ENCODE peak calls at places on chromosome 12, in four cellular contexts. One of them, this sample, is unnamed.
A peak's percentile ranks its signal among the peaks of the same experiment; 100 is the strongest.

GRCh38 chr12:121209629-121210572 is at the start of gene P2RX4:
- DNase-seq in stomach: peak; percentile 88
- DNase-seq in fibroblast of lung: peak; percentile 77
- DNase-seq in tibial artery: peak; percentile 80
- DNase-seq in this sample: peak; percentile 70

GRCh38 chr12:131917139-131917710 is 11.9 kb upstream of the PUS1 start:
- DNase-seq in stomach: no peak
- DNase-seq in fibroblast of lung: no peak
- DNase-seq in tibial artery: no peak
- DNase-seq in this sample: no peak

GRCh38 chr12:132236930-132237771 is 92.2 kb downstream of the GALNT9 start:
- DNase-seq in fibroblast of lung: no peak
- DNase-seq in stomach: no peak
- DNase-seq in tibial artery: no peak
- DNase-seq in this sample: no peak

GRCh38 chr12:47080725-47081502 is 1.2 kb upstream of the AMIGO2 start:
- DNase-seq in fibroblast of lung: peak; percentile 38
- DNase-seq in stomach: peak; percentile 50
- DNase-seq in tibial artery: peak; percentile 82
- DNase-seq in this sample: peak; percentile 52

GRCh38 chr12:80513211-80513610 is 69.2 kb downstream of the PTPRQ start:
- DNase-seq in tibial artery: no peak
- DNase-seq in fibroblast of lung: no peak
- DNase-seq in stomach: no peak
- DNase-seq in this sample: no peak

GRCh38 chr12:101829639-101830390 is 944 bp downstream of the GNPTAB start:
- DNase-seq in stomach: peak; percentile 49
- DNase-seq in tibial artery: no peak
- DNase-seq in fibroblast of lung: no peak
- DNase-seq in this sample: no peak

GRCh38 chr12:104482748-104483147 is 26.0 kb downstream of the CHST11 start:
- DNase-seq in stomach: no peak
- DNase-seq in tibial artery: no peak
- DNase-seq in fibroblast of lung: peak; percentile 26
- DNase-seq in this sample: no peak

GRCh38 chr12:78183854-78184253 is 353.2 kb downstream of the NAV3 start:
- DNase-seq in tibial artery: no peak
- DNase-seq in fibroblast of lung: no peak
- DNase-seq in stomach: no peak
- DNase-seq in this sample: no peak

GRCh38 chr12:109820921-109821381 is 12.2 kb downstream of the TRPV4 start:
- DNase-seq in fibroblast of lung: no peak
- DNase-seq in stomach: no peak
- DNase-seq in tibial artery: no peak
- DNase-seq in this sample: no peak

GRCh38 chr12:113416091-113416754 is 6.0 kb upstream of the SDSL start:
- DNase-seq in tibial artery: peak; percentile 56
- DNase-seq in fibroblast of lung: peak; percentile 31
- DNase-seq in stomach: no peak
- DNase-seq in this sample: no peak

GRCh38 chr12:16030729-16031128 is 119.6 kb downstream of the DERA start:
- DNase-seq in stomach: no peak
- DNase-seq in tibial artery: no peak
- DNase-seq in fibroblast of lung: no peak
- DNase-seq in this sample: no peak

GRCh38 chr12:79558924-79559469 is 131.8 kb downstream of the PAWR start:
- DNase-seq in tibial artery: no peak
- DNase-seq in stomach: no peak
- DNase-seq in fibroblast of lung: no peak
- DNase-seq in this sample: no peak

GRCh38 chr12:13094349-13094748 is 9.1 kb downstream of the GSG1 start:
- DNase-seq in tibial artery: no peak
- DNase-seq in stomach: no peak
- DNase-seq in fibroblast of lung: peak; percentile 65
- DNase-seq in this sample: peak; percentile 60

GRCh38 chr12:118336123-118336522 is 36.6 kb downstream of the TAOK3 start:
- DNase-seq in stomach: no peak
- DNase-seq in tibial artery: no peak
- DNase-seq in fibroblast of lung: no peak
- DNase-seq in this sample: no peak

GRCh38 chr12:39723831-39724230 is 104.2 kb upstream of the ABCD2 start:
- DNase-seq in tibial artery: peak; percentile 21
- DNase-seq in fibroblast of lung: peak; percentile 1
- DNase-seq in stomach: no peak
- DNase-seq in this sample: peak; percentile 77

GRCh38 chr12:42002563-42002962 is 142.1 kb downstream of the GXYLT1 start:
- DNase-seq in tibial artery: no peak
- DNase-seq in stomach: no peak
- DNase-seq in fibroblast of lung: no peak
- DNase-seq in this sample: no peak

GRCh38 chr12:64997858-64998257 is 123.2 kb downstream of the WIF1 start:
- DNase-seq in stomach: no peak
- DNase-seq in fibroblast of lung: no peak
- DNase-seq in tibial artery: no peak
- DNase-seq in this sample: no peak

GRCh38 chr12:56377310-56377988 is 14.8 kb upstream of the APOF start:
- DNase-seq in tibial artery: no peak
- DNase-seq in stomach: no peak
- DNase-seq in fibroblast of lung: peak; percentile 4
- DNase-seq in this sample: peak; percentile 70

GRCh38 chr12:2960432-2960956 is 1.3 kb downstream of the TEAD4 start:
- DNase-seq in fibroblast of lung: peak; percentile 28
- DNase-seq in tibial artery: no peak
- DNase-seq in stomach: no peak
- DNase-seq in this sample: peak; percentile 25

GRCh38 chr12:130526813-130527212 is 189.1 kb downstream of the PIWIL1 start:
- DNase-seq in stomach: no peak
- DNase-seq in fibroblast of lung: no peak
- DNase-seq in tibial artery: no peak
- DNase-seq in this sample: no peak

GRCh38 chr12:77847665-77848431 is 17.2 kb downstream of the NAV3 start:
- DNase-seq in stomach: no peak
- DNase-seq in tibial artery: no peak
- DNase-seq in fibroblast of lung: peak; percentile 85
- DNase-seq in this sample: peak; percentile 68

GRCh38 chr12:98456583-98457573 is 58.5 kb upstream of the TMPO start:
- DNase-seq in fibroblast of lung: peak; percentile 17
- DNase-seq in stomach: peak; percentile 46
- DNase-seq in tibial artery: peak; percentile 28
- DNase-seq in this sample: peak; percentile 53

GRCh38 chr12:127548123-127548553 is 718.8 kb upstream of the TMEM132C start:
- DNase-seq in fibroblast of lung: peak; percentile 38
- DNase-seq in stomach: no peak
- DNase-seq in tibial artery: no peak
- DNase-seq in this sample: peak; percentile 47

GRCh38 chr12:10968765-10969456 is 17.8 kb downstream of the TAS2R50 start:
- DNase-seq in stomach: peak; percentile 66
- DNase-seq in fibroblast of lung: peak; percentile 76
- DNase-seq in tibial artery: peak; percentile 68
- DNase-seq in this sample: peak; percentile 92

GRCh38 chr12:12428047-12428446 is 71.2 kb downstream of the BORCS5 start:
- DNase-seq in fibroblast of lung: no peak
- DNase-seq in stomach: no peak
- DNase-seq in tibial artery: no peak
- DNase-seq in this sample: no peak

GRCh38 chr12:80821513-80822000 is 104.8 kb downstream of the MYF5 start:
- DNase-seq in fibroblast of lung: no peak
- DNase-seq in tibial artery: no peak
- DNase-seq in stomach: no peak
- DNase-seq in this sample: no peak

DNA sequence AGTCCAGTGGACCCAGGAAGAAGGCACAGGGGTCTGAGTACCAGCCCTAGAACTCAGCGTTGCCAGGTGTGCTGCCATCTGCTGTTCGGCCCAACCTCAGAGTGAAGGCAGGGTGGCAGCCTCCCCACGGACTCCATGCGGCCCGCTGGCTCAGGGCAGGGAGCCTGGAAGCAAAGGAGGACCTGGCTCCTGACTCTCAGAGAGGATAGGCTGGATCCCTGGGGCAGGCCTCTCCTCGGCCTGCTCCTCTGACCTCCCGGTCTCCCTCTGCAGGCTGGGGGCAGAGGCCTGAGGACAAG is 10.1 kb downstream of the MCRS1 start:
- DNase-seq in tibial artery: no peak
- DNase-seq in fibroblast of lung: no peak
- DNase-seq in stomach: no peak
- DNase-seq in this sample: no peak
- TF ChIP-seq CTCF in tibial artery: no peak
- TF ChIP-seq CTCF in fibroblast of lung: no peak
- TF ChIP-seq CTCF in stomach: no peak
- TF ChIP-seq CTCF in this sample: peak; percentile 15

GRCh38 chr12:5189173-5189572 is 145.5 kb downstream of the KCNA5 start:
- DNase-seq in tibial artery: no peak
- DNase-seq in fibroblast of lung: no peak
- DNase-seq in stomach: no peak
- DNase-seq in this sample: no peak

GRCh38 chr12:5193569-5193968 is 149.9 kb downstream of the KCNA5 start:
- DNase-seq in tibial artery: no peak
- DNase-seq in stomach: no peak
- DNase-seq in fibroblast of lung: no peak
- DNase-seq in this sample: no peak

GRCh38 chr12:5188413-5188930 is 144.8 kb downstream of the KCNA5 start:
- DNase-seq in tibial artery: no peak
- DNase-seq in stomach: no peak
- DNase-seq in fibroblast of lung: no peak
- DNase-seq in this sample: no peak

GRCh38 chr12:5191803-5192538 is 148.3 kb downstream of the KCNA5 start:
- DNase-seq in tibial artery: no peak
- DNase-seq in stomach: no peak
- DNase-seq in fibroblast of lung: no peak
- DNase-seq in this sample: no peak

GRCh38 chr12:5192727-5193126 is 149.0 kb downstream of the KCNA5 start:
- DNase-seq in fibroblast of lung: no peak
- DNase-seq in stomach: no peak
- DNase-seq in tibial artery: no peak
- DNase-seq in this sample: no peak
- H3K4me3 ChIP-seq in fibroblast of lung: no peak overlapping the region
- H3K4me3 ChIP-seq in stomach: no peak overlapping the region
- H3K4me3 ChIP-seq in tibial artery: no peak overlapping the region
- H3K4me3 ChIP-seq in this sample: no peak overlapping the region

GRCh38 chr12:58804749-58805148 is 115.6 kb downstream of the LRIG3 start:
- DNase-seq in stomach: no peak
- DNase-seq in fibroblast of lung: no peak
- DNase-seq in tibial artery: no peak
- DNase-seq in this sample: no peak
- TF ChIP-seq CTCF in stomach: no peak
- TF ChIP-seq CTCF in fibroblast of lung: no peak
- TF ChIP-seq CTCF in tibial artery: no peak
- TF ChIP-seq CTCF in this sample: peak; percentile 47

GRCh38 chr12:122966743-122967058 is 438 bp upstream of the ABCB9 start:
- DNase-seq in tibial artery: no peak
- DNase-seq in stomach: no peak
- DNase-seq in fibroblast of lung: no peak
- DNase-seq in this sample: no peak
- H3K4me3 ChIP-seq in tibial artery: peak overlapping the region; percentile 54
- H3K4me3 ChIP-seq in stomach: peak overlapping the region; percentile 51
- H3K4me3 ChIP-seq in fibroblast of lung: no peak overlapping the region
- H3K4me3 ChIP-seq in this sample: no peak overlapping the region

GRCh38 chr12:124742111-124742510 is 121.6 kb downstream of the SCARB1 start:
- DNase-seq in stomach: peak; percentile 86
- DNase-seq in tibial artery: no peak
- DNase-seq in fibroblast of lung: no peak
- DNase-seq in this sample: no peak
- TF ChIP-seq CTCF in stomach: no peak
- TF ChIP-seq CTCF in tibial artery: no peak
- TF ChIP-seq CTCF in fibroblast of lung: no peak
- TF ChIP-seq CTCF in this sample: no peak

GRCh38 chr12:58916153-58916709 is 4.1 kb downstream of the LRIG3 start:
- DNase-seq in stomach: no peak
- DNase-seq in fibroblast of lung: no peak
- DNase-seq in tibial artery: no peak
- DNase-seq in this sample: no peak
- H3K4me3 ChIP-seq in stomach: peak overlapping the region; percentile 87
- H3K4me3 ChIP-seq in fibroblast of lung: no peak overlapping the region
- H3K4me3 ChIP-seq in tibial artery: peak overlapping the region; percentile 91
- H3K4me3 ChIP-seq in this sample: no peak overlapping the region

DNA sequence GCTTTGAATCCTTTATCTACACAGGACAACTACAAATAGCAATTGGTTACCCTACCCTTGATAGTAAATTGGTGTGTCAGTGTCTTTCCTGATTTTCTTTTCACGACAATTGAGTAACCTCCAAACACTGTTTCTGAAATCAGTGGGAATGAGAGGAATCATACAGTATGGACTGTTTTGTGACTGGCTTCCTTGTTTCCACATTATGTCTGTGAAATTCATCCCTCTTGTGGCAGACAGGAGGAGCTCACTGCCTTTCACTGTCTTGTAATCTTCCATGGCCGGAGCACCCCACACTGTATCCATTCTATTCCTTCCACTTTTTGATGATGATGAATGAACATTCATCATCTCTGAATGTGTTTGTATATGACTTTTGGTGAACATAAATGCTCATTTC is 164.0 kb upstream of the PZP start:
- DNase-seq in fibroblast of lung: peak; percentile 43
- DNase-seq in stomach: no peak
- DNase-seq in tibial artery: no peak
- DNase-seq in this sample: no peak
- TF ChIP-seq CTCF in fibroblast of lung: peak; percentile 30
- TF ChIP-seq CTCF in stomach: no peak
- TF ChIP-seq CTCF in tibial artery: no peak
- TF ChIP-seq CTCF in this sample: peak; percentile 15

GRCh38 chr12:88501976-88502938 is 78.0 kb downstream of the KITLG start:
- DNase-seq in tibial artery: no peak
- DNase-seq in stomach: no peak
- DNase-seq in fibroblast of lung: peak; percentile 43
- DNase-seq in this sample: peak; percentile 63
- H3K4me3 ChIP-seq in tibial artery: no peak overlapping the region
- H3K4me3 ChIP-seq in stomach: no peak overlapping the region
- H3K4me3 ChIP-seq in fibroblast of lung: no peak overlapping the region
- H3K4me3 ChIP-seq in this sample: no peak overlapping the region

This sample was measured in cardiac fibroblast.